ENCODE peak calls at places on chromosome 12, in ten cellular contexts. J is NCI-H460; S is PC-9; M is renal cortical epithelial cell; O is stimulated activated effector memory CD8-positive, alpha-beta T cell treated with anti-CD3 and anti-CD28 coated beads, Interleukin-12 subunit alpha, Interleukin-12 subunit beta, amount 100 ng/mL, for 72 hours; R is A172; K is GM03348; V is SK-N-SH; F is stimulated activated CD8-positive, alpha-beta memory T cell treated with anti-CD3 and anti-CD28 coated beads, Interleukin-4, amount 100 ng/mL, for 1 hour; B is stimulated activated CD4-positive, alpha-beta T cell treated with anti-CD3 and anti-CD28 coated beads, Interleukin-4, amount 100 ng/mL, for 4 hours. A is an unnamed sample.

GRCh38 chr12:7219599-7220243 is 30.2 kb downstream of the PEX5 start:
- DNase-seq in S (peak; percentile 69), M (peak; percentile 65), F (peak; percentile 48), V (peak; percentile 52), R (peak; percentile 48), J (peak; percentile 73), B (peak; percentile 67), O (peak; percentile 78), K (peak; percentile 67), A (no peak)

GRCh38 chr12:94983321-94983720 is 20.2 kb downstream of the NDUFA12 start:
- DNase-seq in V (no peak), M (no peak), S (no peak), J (no peak), B (no peak), O (no peak), K (no peak), F (no peak), R (no peak), A (no peak)

GRCh38 chr12:39671898-39672875 is 52.6 kb upstream of the ABCD2 start:
- DNase-seq in J (no peak), K (no peak), S (no peak), M (no peak), V (no peak), R (no peak), O (no peak), F (no peak), B (no peak), A (no peak)

GRCh38 chr12:51672334-51672733 is 81.3 kb downstream of the SCN8A start:
- DNase-seq in O (no peak), K (peak; percentile 25), B (no peak), S (no peak), F (no peak), J (no peak), M (no peak), R (no peak), V (no peak), A (no peak)

GRCh38 chr12:85466906-85467305 is 186.9 kb downstream of the ALX1 start:
- DNase-seq in O (no peak), B (no peak), F (no peak), J (no peak), V (no peak), M (peak; percentile 38), S (no peak), K (no peak), R (peak; percentile 8), A (no peak)

GRCh38 chr12:116996058-116996457 is 85.3 kb downstream of the FBXW8 start:
- DNase-seq in B (no peak), S (no peak), J (no peak), K (no peak), M (no peak), V (no peak), F (no peak), R (no peak), O (no peak), A (no peak)

GRCh38 chr12:85996280-85996679 is 122.2 kb downstream of the NTS start:
- DNase-seq in R (peak; percentile 10), S (no peak), V (no peak), M (no peak), O (no peak), F (no peak), J (no peak), K (no peak), B (no peak), A (no peak)

GRCh38 chr12:115096673-115097349 is 412.8 kb upstream of the TBX3 start:
- DNase-seq in B (no peak), O (no peak), M (no peak), J (no peak), S (no peak), K (peak; percentile 62), V (peak; percentile 47), F (no peak), R (no peak), A (no peak)

GRCh38 chr12:12900786-12901157 is 9.4 kb downstream of the GPRC5A start:
- DNase-seq in F (no peak), M (no peak), K (no peak), S (no peak), O (no peak), B (no peak), V (no peak), J (no peak), R (no peak), A (no peak)

GRCh38 chr12:101013993-101014392 is 196.0 kb downstream of the SLC5A8 start:
- DNase-seq in M (no peak), B (no peak), S (no peak), R (no peak), O (no peak), K (no peak), F (no peak), V (no peak), J (no peak), A (no peak)

GRCh38 chr12:64625243-64626077 is 15.2 kb downstream of the RASSF3 start:
- DNase-seq in S (peak; percentile 72), M (peak; percentile 92), J (no peak), F (no peak), R (peak; percentile 85), K (peak; percentile 68), V (peak; percentile 52), O (no peak), B (no peak), A (no peak)

GRCh38 chr12:63313139-63313538 is 162.1 kb upstream of the AVPR1A start:
- DNase-seq in F (no peak), J (no peak), B (no peak), K (no peak), O (no peak), V (no peak), R (no peak), S (no peak), M (peak; percentile 67), A (no peak)

GRCh38 chr12:12661086-12661485 is 34.9 kb downstream of the GPR19 start:
- DNase-seq in O (no peak), M (peak; percentile 85), F (no peak), S (no peak), K (peak; percentile 83), V (no peak), B (no peak), J (no peak), R (no peak), A (no peak)

GRCh38 chr12:497501-498160 is 37.9 kb downstream of the B4GALNT3 start:
- DNase-seq in S (no peak), B (no peak), M (peak; percentile 55), O (no peak), V (no peak), R (no peak), K (no peak), F (no peak), J (no peak), A (no peak)

GRCh38 chr12:123171967-123172366 is 21.1 kb upstream of the PITPNM2 start:
- DNase-seq in M (no peak), S (no peak), F (no peak), J (no peak), V (no peak), B (no peak), O (no peak), K (no peak), R (no peak), A (no peak)

GRCh38 chr12:10584415-10584814 is 29.0 kb downstream of the MAGOHB start:
- DNase-seq in F (no peak), R (no peak), M (no peak), O (no peak), V (no peak), B (no peak), J (no peak), S (no peak), K (no peak), A (no peak)

GRCh38 chr12:22312336-22312735 is 22.2 kb downstream of the ST8SIA1 start:
- DNase-seq in B (no peak), O (no peak), J (no peak), S (no peak), R (peak; percentile 64), K (no peak), M (peak; percentile 2), V (no peak), F (no peak), A (no peak)

GRCh38 chr12:90515199-90516175 is 439.5 kb downstream of the CCER1 start:
- DNase-seq in R (no peak), S (no peak), J (no peak), B (no peak), O (no peak), M (peak; percentile 23), F (no peak), V (no peak), K (peak; percentile 17), A (no peak)

GRCh38 chr12:28130625-28131598 is 59.3 kb upstream of the CCDC91 start:
- DNase-seq in S (peak; percentile 73), V (no peak), R (peak; percentile 96), M (peak; percentile 80), F (no peak), K (peak; percentile 72), B (no peak), O (no peak), J (peak; percentile 66), A (no peak)

GRCh38 chr12:29754235-29755189 is 29.2 kb downstream of the TMTC1 start:
- DNase-seq in J (no peak), R (peak; percentile 46), V (no peak), B (no peak), K (no peak), M (no peak), F (no peak), S (no peak), O (no peak), A (no peak)

GRCh38 chr12:2624543-2625266 is 170.1 kb upstream of the FKBP4 start:
- DNase-seq in O (no peak), V (peak; percentile 45), K (no peak), J (peak; percentile 32), R (peak; percentile 4), F (no peak), S (peak; percentile 29), M (peak; percentile 29), B (no peak), A (no peak)

GRCh38 chr12:78261901-78262300 is 431.2 kb downstream of the NAV3 start:
- DNase-seq in S (no peak), O (no peak), R (no peak), B (no peak), F (no peak), J (no peak), V (no peak), K (no peak), M (no peak), A (no peak)

GRCh38 chr12:91367234-91367849 is 184.7 kb upstream of the DCN start:
- DNase-seq in R (no peak), K (peak; percentile 52), B (no peak), M (no peak), F (no peak), S (no peak), O (no peak), J (no peak), V (no peak), A (no peak)

GRCh38 chr12:100706029-100706428 is 88.5 kb upstream of the ANO4 start:
- DNase-seq in J (no peak), S (no peak), B (no peak), M (peak; percentile 97), O (no peak), F (no peak), R (peak; percentile 61), V (no peak), K (peak; percentile 18), A (peak; percentile 92)

GRCh38 chr12:115306380-115306779 is 622.4 kb upstream of the TBX3 start:
- DNase-seq in F (no peak), M (no peak), R (no peak), V (no peak), O (no peak), B (no peak), K (no peak), S (no peak), J (no peak), A (no peak)

GRCh38 chr12:80632835-80633234 is 74.6 kb upstream of the MYF6 start:
- DNase-seq in O (no peak), R (peak; percentile 21), J (peak; percentile 26), B (no peak), M (peak; percentile 16), S (no peak), V (peak; percentile 5), K (no peak), F (no peak), A (no peak)

GRCh38 chr12:80846930-80847329 is 90.8 kb downstream of the LIN7A start:
- DNase-seq in O (no peak), B (no peak), S (no peak), V (no peak), R (no peak), K (no peak), J (no peak), F (no peak), M (no peak), A (peak; percentile 61)

GRCh38 chr12:104307655-104308000 is 4.1 kb downstream of the EID3 start:
- DNase-seq in O (no peak), F (no peak), B (no peak), J (no peak), M (no peak), K (no peak), V (no peak), R (no peak), S (no peak), A (no peak)